ENCODE peak calls at places on chromosomes 3 and 15, in eight cellular contexts. F is A549, M is prostate gland, H is stomach, G is IMR-90, E is breast epithelium, T is endothelial cell of umbilical vein, B is transverse colon. P is an unnamed sample.

GRCh38 chr3:32420138-32420981 is 28.7 kb downstream of the CMTM7 start:
- DNase-seq in F (peak), M (peak), H (peak), G (peak), E (peak), T (peak), B (no peak), P (no peak)

GRCh38 chr3:179852117-179852886 is 184.4 kb downstream of the PEX5L start:
- DNase-seq in F (peak), M (no peak), H (no peak), G (peak), E (no peak), T (peak), B (no peak), P (no peak)

GRCh38 chr3:166630190-166630589 is 749.9 kb downstream of the ZBBX start:
- DNase-seq in F (no peak), M (no peak), H (no peak), G (no peak), E (no peak), T (no peak), B (no peak), P (no peak)

GRCh38 chr15:37880009-37880834 is 54.2 kb upstream of the TMCO5A start:
- DNase-seq in F (peak), M (no peak), H (no peak), G (peak), E (no peak), T (peak), B (no peak), P (no peak)

GRCh38 chr3:115814778-115815380 is 191.6 kb downstream of the GAP43 start:
- DNase-seq in F (peak), M (peak), H (peak), G (peak), E (peak), T (peak), B (peak), P (peak)

GRCh38 chr15:77075528-77075927 is 4.6 kb upstream of the TSPAN3 start:
- DNase-seq in F (no peak), M (no peak), H (peak), G (no peak), E (no peak), T (no peak), B (no peak), P (no peak)

GRCh38 chr3:42600111-42600957 is at the start of gene NKTR:
- DNase-seq in F (peak), M (peak), H (peak), G (peak), E (peak), T (peak), B (peak), P (peak)

GRCh38 chr15:85620321-85621044 is 174.2 kb downstream of the KLHL25 start:
- DNase-seq in F (no peak), M (no peak), H (no peak), G (peak), E (no peak), T (peak), B (no peak), P (no peak)

GRCh38 chr3:63964287-63965073 is 52.3 kb upstream of the SCAANT1 start:
- DNase-seq in F (no peak), M (peak), H (no peak), G (no peak), E (no peak), T (no peak), B (no peak), P (peak)

GRCh38 chr3:160115387-160115786 is 109.8 kb upstream of the C3orf80 start:
- DNase-seq in F (no peak), M (no peak), H (peak), G (no peak), E (no peak), T (no peak), B (no peak), P (peak)

GRCh38 chr3:129624347-129625070 is 18.0 kb upstream of the PLXND1 start:
- DNase-seq in F (no peak), M (no peak), H (no peak), G (peak), E (no peak), T (peak), B (no peak), P (no peak)

GRCh38 chr3:121998588-121999473 is 23.2 kb downstream of the ILDR1 start:
- DNase-seq in F (no peak), M (no peak), H (no peak), G (no peak), E (no peak), T (peak), B (no peak), P (no peak)

GRCh38 chr3:10008588-10009344 is 17.5 kb upstream of the FANCD2 start:
- DNase-seq in F (peak), M (peak), H (peak), G (peak), E (peak), T (peak), B (peak), P (peak)

GRCh38 chr15:83310521-83311456 is 26.3 kb upstream of the BNC1 start:
- DNase-seq in F (no peak), M (no peak), H (no peak), G (no peak), E (no peak), T (peak), B (no peak), P (no peak)

GRCh38 chr3:128152419-128153155 is 694 bp upstream of the EEFSEC start:
- DNase-seq in F (peak), M (no peak), H (no peak), G (peak), E (no peak), T (no peak), B (no peak), P (no peak)

DNA sequence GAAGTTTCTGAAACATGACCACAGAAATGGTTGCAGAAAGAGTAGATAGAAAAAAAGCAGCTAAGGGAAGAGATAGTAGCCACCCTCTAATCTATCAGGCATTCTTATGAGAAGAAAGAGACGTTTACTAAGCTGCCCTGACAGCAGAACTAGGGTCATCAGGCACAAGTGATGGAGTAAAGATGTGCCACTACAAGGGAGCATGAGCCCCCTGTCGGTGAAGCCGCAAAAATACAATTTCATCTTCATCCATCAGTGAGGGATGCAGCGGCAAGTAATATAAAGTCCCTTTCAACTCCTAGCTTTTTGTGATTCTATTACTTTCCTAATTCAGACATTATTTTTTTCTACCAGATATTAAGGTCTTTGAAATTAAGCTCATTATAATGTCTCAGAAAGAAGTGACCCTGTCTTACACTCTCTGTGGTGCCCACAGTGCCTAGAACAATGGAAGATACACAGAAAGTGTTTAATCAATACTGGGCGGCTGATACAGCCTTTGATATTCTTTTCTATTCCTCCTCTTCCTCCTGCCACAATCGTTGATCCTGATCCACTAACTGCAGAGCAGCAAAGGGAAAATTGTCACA is 651.6 kb downstream of the NTRK3 start:
- DNase-seq in F (peak), M (no peak), H (no peak), G (no peak), E (no peak), T (no peak), B (no peak), P (no peak)
- TF ChIP-seq CTCF in F (peak), M (peak), H (no peak), G (peak), E (no peak), T (peak), B (peak), P (peak)

GRCh38 chr15:90645873-90646605 is 71.1 kb upstream of the BLM start:
- DNase-seq in F (peak), M (no peak), H (peak), G (no peak), E (no peak), T (no peak), B (no peak), P (no peak)

GRCh38 chr15:90646662-90647305 is 70.4 kb upstream of the BLM start:
- DNase-seq in F (no peak), M (no peak), H (no peak), G (no peak), E (no peak), T (no peak), B (no peak), P (no peak)

GRCh38 chr15:90650117-90650955 is 66.8 kb upstream of the BLM start:
- DNase-seq in F (no peak), M (no peak), H (no peak), G (peak), E (no peak), T (peak), B (no peak), P (no peak)

GRCh38 chr15:90647326-90647725 is 69.8 kb upstream of the BLM start:
- DNase-seq in F (peak), M (no peak), H (no peak), G (no peak), E (no peak), T (no peak), B (no peak), P (no peak)

DNA sequence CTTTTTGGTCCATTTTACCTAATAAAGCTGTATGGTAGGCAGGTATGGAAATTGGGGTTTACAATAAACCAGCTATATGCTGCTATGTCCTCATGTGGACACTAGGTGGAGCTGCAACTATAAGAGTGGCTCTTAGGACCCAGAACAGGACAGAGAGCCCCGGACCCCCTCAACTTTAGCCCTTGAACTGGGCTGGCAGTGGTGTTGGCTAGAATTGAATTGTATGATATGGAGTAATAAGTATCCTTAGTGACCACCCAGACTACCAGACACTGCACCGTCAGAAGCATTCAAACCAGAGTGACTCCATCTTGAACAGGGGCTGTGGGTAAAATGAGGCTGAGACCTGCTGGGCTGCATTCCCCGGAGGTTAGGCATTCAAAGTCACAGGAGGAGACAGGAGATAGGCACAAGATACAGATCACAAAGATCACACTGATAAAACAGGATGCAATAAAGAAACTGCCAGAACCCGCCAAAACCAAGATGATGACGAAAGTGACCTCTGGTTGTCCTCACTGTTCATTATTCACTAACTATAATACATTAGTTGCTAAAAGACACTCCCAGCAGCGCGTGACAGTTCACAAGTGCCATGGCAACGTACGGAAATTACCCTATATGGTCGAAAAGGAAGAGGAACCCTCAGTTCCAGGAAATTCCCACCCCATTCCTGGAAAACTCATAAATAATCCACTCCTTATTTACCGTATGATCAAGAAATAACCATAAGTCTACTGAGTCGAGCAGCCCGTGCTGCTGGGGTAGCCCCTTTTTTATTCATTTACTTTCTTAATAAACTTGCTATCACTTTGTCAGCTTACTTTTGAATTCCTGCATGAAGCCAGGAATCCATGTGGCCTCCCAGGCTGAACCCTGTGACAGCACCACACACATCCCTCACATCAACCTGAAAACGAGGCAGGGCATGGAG is 68.7 kb upstream of the BLM start:
- DNase-seq in F (peak), M (peak), H (peak), G (peak), E (no peak), T (peak), B (peak), P (no peak)
- H3K27ac ChIP-seq in F (no peak), M (peak), H (peak), G (peak), E (peak), T (peak), B (peak), P (peak)

DNA sequence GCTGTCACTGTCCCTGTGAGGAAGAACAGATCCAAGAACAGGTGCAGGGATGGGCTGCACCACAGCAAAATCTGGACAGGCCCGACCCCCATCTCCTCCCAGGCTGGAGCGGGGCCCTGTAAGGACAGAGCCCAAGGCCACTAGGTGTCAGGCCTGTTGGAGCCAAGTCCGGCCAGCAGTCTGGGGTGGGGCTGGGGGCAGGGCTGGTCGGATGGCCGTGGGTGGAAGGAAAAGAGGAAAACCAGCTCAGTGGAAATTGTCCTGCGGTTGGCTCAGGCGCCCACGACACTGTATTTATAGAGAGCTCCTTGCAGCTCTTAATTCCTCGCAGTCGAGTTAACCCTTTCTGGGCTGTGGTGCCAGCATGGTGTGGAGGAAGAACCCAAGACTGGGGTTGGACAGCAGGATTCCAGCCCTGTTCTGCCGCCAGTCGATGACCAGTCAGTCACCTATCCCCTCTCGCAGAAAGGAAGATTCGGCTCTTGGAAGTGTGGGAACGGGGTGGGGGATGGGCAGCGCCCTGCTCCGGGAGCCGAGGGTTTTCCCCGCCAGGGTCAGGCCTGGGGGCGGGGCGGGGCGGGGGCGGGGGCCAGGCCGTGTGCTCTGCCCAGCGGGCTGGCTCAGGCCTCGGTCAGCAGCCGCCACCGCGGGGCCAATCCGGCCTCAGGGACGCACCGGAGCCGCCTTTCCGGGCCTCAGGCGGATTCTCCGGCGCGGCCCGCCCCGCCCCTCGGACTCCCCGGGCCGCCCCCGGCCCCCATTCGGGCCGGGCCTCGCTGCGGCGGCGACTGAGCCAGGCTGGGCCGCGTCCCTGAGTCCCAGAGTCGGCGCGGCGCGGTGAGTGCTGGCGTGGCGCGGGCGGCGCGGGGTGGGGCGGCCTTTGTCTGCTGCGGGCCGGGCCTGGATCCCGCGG is at the start of gene CD276:
- DNase-seq in F (peak), M (peak), H (peak), G (peak), E (peak), T (peak), B (peak), P (peak)
- TF ChIP-seq POLR2A in F (peak), M (no peak), H (no peak), G (peak), E (no peak), T (no peak), B (no peak), P (no peak)

GRCh38 chr3:28680050-28680449 is 331.4 kb upstream of the AZI2 start:
- DNase-seq in F (no peak), M (no peak), H (no peak), G (no peak), E (no peak), T (no peak), B (no peak), P (no peak)

GRCh38 chr3:28677581-28677980 is 329.0 kb upstream of the AZI2 start:
- DNase-seq in F (no peak), M (no peak), H (no peak), G (no peak), E (no peak), T (no peak), B (no peak), P (peak)

GRCh38 chr3:28674212-28674611 is 325.6 kb upstream of the AZI2 start:
- DNase-seq in F (no peak), M (no peak), H (no peak), G (no peak), E (no peak), T (no peak), B (no peak), P (no peak)

GRCh38 chr3:28682126-28682525 is 333.5 kb upstream of the AZI2 start:
- DNase-seq in F (no peak), M (no peak), H (no peak), G (no peak), E (no peak), T (no peak), B (no peak), P (no peak)

DNA sequence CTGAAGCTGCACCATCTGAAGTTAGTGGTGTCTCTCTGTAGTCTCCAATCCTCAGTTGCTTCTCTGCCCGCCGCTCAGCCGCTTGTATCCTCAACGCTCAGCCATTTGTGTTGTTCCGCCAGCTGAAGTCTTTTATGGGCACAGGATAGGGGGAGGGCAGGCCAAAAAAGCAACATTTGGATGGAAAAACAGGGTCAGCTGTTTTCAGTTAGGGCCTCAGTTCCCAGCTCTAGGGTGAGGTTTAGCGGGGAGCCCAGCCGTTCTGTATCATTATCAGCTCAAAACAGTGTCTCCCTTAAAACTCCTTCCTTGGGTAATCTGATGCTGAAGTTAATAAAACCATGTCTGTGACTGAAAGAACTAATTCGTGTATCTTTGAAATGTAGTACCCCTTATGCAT is 329.5 kb upstream of the AZI2 start:
- DNase-seq in F (no peak), M (no peak), H (no peak), G (no peak), E (no peak), T (no peak), B (no peak), P (no peak)
- TF ChIP-seq CTCF in F (no peak), M (no peak), H (no peak), G (no peak), E (no peak), T (no peak), B (no peak), P (no peak)

DNA sequence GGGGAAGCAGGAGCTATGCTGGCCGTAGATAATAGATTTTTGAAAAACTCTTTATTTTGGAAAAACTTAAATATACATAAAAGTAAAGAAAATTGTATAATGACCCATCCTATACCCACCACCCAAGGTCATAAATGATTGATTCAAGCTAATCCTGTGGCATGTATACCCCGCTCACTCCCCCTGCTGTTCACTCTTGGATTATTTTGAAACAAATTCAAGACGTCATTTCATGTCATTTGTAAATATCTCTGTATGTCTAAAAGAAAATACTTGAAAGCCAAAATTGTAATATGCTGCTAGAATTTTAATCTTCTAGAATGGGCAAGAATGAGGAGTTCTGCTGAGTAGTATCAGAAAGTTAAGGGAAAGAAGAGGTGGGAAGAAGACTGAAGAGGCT is 241.7 kb downstream of the FEZF2 start:
- DNase-seq in F (peak), M (no peak), H (no peak), G (peak), E (no peak), T (peak), B (no peak), P (no peak)
- H3K27ac ChIP-seq in F (no peak), M (no peak), H (peak), G (no peak), E (peak), T (no peak), B (no peak), P (no peak)

GRCh38 chr3:98903099-98903498 is 1.6 kb upstream of the DCBLD2 start:
- DNase-seq in F (peak), M (no peak), H (no peak), G (no peak), E (no peak), T (no peak), B (no peak), P (no peak)

GRCh38 chr3:98902341-98902740 is 846 bp upstream of the DCBLD2 start:
- DNase-seq in F (no peak), M (no peak), H (no peak), G (no peak), E (no peak), T (no peak), B (no peak), P (no peak)

GRCh38 chr3:98901032-98901464 is 447 bp downstream of the DCBLD2 start:
- DNase-seq in F (peak), M (peak), H (peak), G (peak), E (no peak), T (peak), B (peak), P (peak)

GRCh38 chr3:98900265-98901031 is 1.0 kb downstream of the DCBLD2 start:
- DNase-seq in F (no peak), M (no peak), H (no peak), G (no peak), E (no peak), T (peak), B (no peak), P (no peak)

GRCh38 chr3:98901465-98902174 is at the start of gene DCBLD2:
- DNase-seq in F (peak), M (peak), H (peak), G (peak), E (peak), T (peak), B (peak), P (peak)
- TF ChIP-seq POLR2A in F (peak), M (peak), H (no peak), G (peak), E (peak), T (peak), B (peak), P (no peak)

GRCh38 chr3:23720885-23721284 is 84.9 kb upstream of the UBE2E1 start:
- DNase-seq in F (no peak), M (no peak), H (no peak), G (peak), E (no peak), T (no peak), B (no peak), P (no peak)
- TF ChIP-seq CTCF in F (no peak), M (no peak), H (no peak), G (no peak), E (no peak), T (no peak), B (no peak), P (no peak)

P was measured in upper lobe of left lung.